ENCODE peak calls at places on chromosome 12, in six cellular contexts. L is thyroid gland, Y is IMR-90, Q is A549, K is pancreas, Z is thoracic aorta. I is an unnamed sample. For H3K9me3, the result is how much of the 10 kb centered on the place peaks cover.

GRCh38 chr12:105935981-105936380 is 202.8 kb downstream of the NUAK1 start:
- DNase-seq in Z (no peak), Y (peak), K (no peak), L (no peak), Q (no peak), I (no peak)

GRCh38 chr12:31005944-31006361 is 67.7 kb upstream of the DDX11 start:
- DNase-seq in Y (peak), Z (no peak), K (no peak), Q (peak), L (no peak), I (peak)

GRCh38 chr12:109879332-109880048 is 851 bp downstream of the GLTP start:
- DNase-seq in K (no peak), L (no peak), Q (no peak), Y (no peak), Z (no peak), I (no peak)

GRCh38 chr12:123905319-123905925 is 67.2 kb downstream of the CCDC92 start:
- DNase-seq in L (peak), Z (peak), K (peak), Y (peak), Q (peak), I (no peak)

GRCh38 chr12:117035287-117035686 is 63.9 kb downstream of the TESC start:
- DNase-seq in Q (no peak), Z (no peak), K (no peak), L (no peak), Y (no peak), I (no peak)

GRCh38 chr12:46487567-46488131 is 115.1 kb upstream of the SLC38A2 start:
- DNase-seq in Y (no peak), Q (no peak), Z (no peak), L (no peak), K (no peak), I (no peak)

GRCh38 chr12:57435288-57435687 is 704 bp downstream of the INHBC start:
- DNase-seq in L (no peak), Z (no peak), Y (no peak), Q (no peak), K (no peak), I (no peak)

GRCh38 chr12:21697829-21698630 is 40.4 kb upstream of the LDHB start:
- DNase-seq in Y (peak), L (no peak), Q (peak), K (no peak), Z (no peak), I (no peak)

GRCh38 chr12:79329933-79330332 is 360.8 kb downstream of the PAWR start:
- DNase-seq in L (no peak), Z (no peak), Q (no peak), Y (peak), K (no peak), I (no peak)

GRCh38 chr12:65937181-65937641 is 112.9 kb downstream of the HMGA2 start:
- DNase-seq in Y (peak), Z (no peak), K (no peak), L (no peak), Q (no peak), I (no peak)

GRCh38 chr12:50200507-50201273 is 33.5 kb upstream of the CERS5 start:
- DNase-seq in Z (no peak), Q (no peak), K (no peak), L (no peak), Y (peak), I (no peak)

GRCh38 chr12:113241191-113242017 is 20.1 kb downstream of the TPCN1 start:
- DNase-seq in L (peak), Z (no peak), Q (peak), Y (peak), K (no peak), I (peak)

GRCh38 chr12:76445469-76445868 is 97.3 kb upstream of the BBS10 start:
- DNase-seq in Y (peak), Q (no peak), K (no peak), L (no peak), Z (no peak), I (no peak)

GRCh38 chr12:48194780-48195179 is 8.3 kb downstream of the OR10AD1 start:
- DNase-seq in Z (no peak), Q (no peak), K (no peak), Y (no peak), L (no peak), I (no peak)

GRCh38 chr12:124512667-124513296 is 54.6 kb downstream of the NCOR2 start:
- DNase-seq in Y (peak), Z (peak), Q (peak), L (peak), K (peak), I (peak)

GRCh38 chr12:113136990-113137511 is 1.5 kb upstream of the RASAL1 start:
- DNase-seq in Y (no peak), Q (no peak), Z (no peak), K (no peak), L (peak), I (no peak)

GRCh38 chr12:119841433-119842210 is 35.5 kb downstream of the CIT start:
- DNase-seq in Q (peak), Y (peak), L (no peak), Z (no peak), K (no peak), I (no peak)

GRCh38 chr12:7915911-7916403 is 20.0 kb downstream of the SLC2A3 start:
- DNase-seq in K (no peak), Y (no peak), Z (no peak), Q (no peak), L (no peak), I (no peak)

GRCh38 chr12:65853489-65854157 is 29.3 kb downstream of the HMGA2 start:
- DNase-seq in Y (peak), K (no peak), L (no peak), Q (no peak), Z (no peak), I (no peak)

GRCh38 chr12:118999107-118999506 is 17.8 kb downstream of the SRRM4 start:
- DNase-seq in L (no peak), Z (no peak), Q (no peak), Y (no peak), K (no peak), I (no peak)

GRCh38 chr12:39272934-39273770 is 169.8 kb downstream of the KIF21A start:
- DNase-seq in Q (peak), Y (peak), L (peak), Z (no peak), K (no peak), I (no peak)

GRCh38 chr12:127262658-127263057 is 1004.3 kb upstream of the TMEM132C start:
- DNase-seq in Y (no peak), Q (no peak), L (no peak), Z (no peak), K (no peak), I (no peak)

GRCh38 chr12:118922405-118922804 is 58.9 kb upstream of the SRRM4 start:
- DNase-seq in K (no peak), Z (no peak), L (no peak), Y (no peak), Q (no peak), I (no peak)

GRCh38 chr12:62434504-62435336 is 31.9 kb upstream of the MON2 start:
- DNase-seq in Q (no peak), Z (no peak), L (peak), K (no peak), Y (no peak), I (no peak)

GRCh38 chr12:124563401-124563800 is 4.0 kb downstream of the NCOR2 start:
- DNase-seq in L (peak), Y (no peak), Q (no peak), K (no peak), Z (no peak), I (no peak)

GRCh38 chr12:110508071-110508586 is 6.0 kb downstream of the RAD9B start:
- DNase-seq in Y (no peak), Q (no peak), Z (no peak), L (no peak), K (no peak), I (no peak)

GRCh38 chr12:58833844-58834243 is 86.5 kb downstream of the LRIG3 start:
- DNase-seq in L (no peak), Q (no peak), K (no peak), Y (no peak), Z (no peak), I (no peak)

GRCh38 chr12:64296301-64296700 is 74.2 kb upstream of the KICS2 start:
- DNase-seq in Y (no peak), K (no peak), L (no peak), Q (no peak), Z (no peak), I (no peak)

GRCh38 chr12:111262277-111262676 is 106.6 kb downstream of the PHETA1 start:
- DNase-seq in Q (no peak), Z (no peak), L (no peak), Y (no peak), K (no peak), I (no peak)

GRCh38 chr12:2288471-2288870 is 235.7 kb downstream of the CACNA1C start:
- DNase-seq in L (no peak), Y (no peak), Q (no peak), Z (no peak), K (peak), I (no peak)

GRCh38 chr12:54207539-54208267 is 18.9 kb upstream of the SMUG1 start:
- DNase-seq in L (peak), Z (no peak), K (peak), Y (peak), Q (peak), I (peak)

GRCh38 chr12:131072446-131073230 is 118.9 kb downstream of the ADGRD1 start:
- DNase-seq in Z (no peak), Y (no peak), L (no peak), K (no peak), Q (no peak), I (peak)
- H3K9me3 ChIP-seq in Z (under half), Y (under half), L (under half), K (under half), Q (under half), I (under half)

GRCh38 chr12:78101181-78101876 is 270.6 kb downstream of the NAV3 start:
- DNase-seq in L (no peak), Y (no peak), Q (no peak), Z (no peak), K (no peak), I (no peak)

GRCh38 chr12:78099806-78100205 is 269.1 kb downstream of the NAV3 start:
- DNase-seq in Y (no peak), L (no peak), Z (no peak), Q (no peak), K (no peak), I (no peak)

GRCh38 chr12:78096909-78097597 is 266.4 kb downstream of the NAV3 start:
- DNase-seq in Z (no peak), K (no peak), Q (no peak), Y (peak), L (no peak), I (no peak)

GRCh38 chr12:78101946-78102635 is 271.4 kb downstream of the NAV3 start:
- DNase-seq in Q (peak), Z (no peak), L (no peak), K (no peak), Y (no peak), I (no peak)
- TF ChIP-seq CTCF in Q (no peak), Z (no peak), L (no peak), K (no peak), Y (no peak), I (no peak)

GRCh38 chr12:14400599-14400998 is 35.1 kb downstream of the ATF7IP start:
- DNase-seq in Y (no peak), L (no peak), K (no peak), Q (no peak), Z (no peak), I (no peak)
- H3K9me3 ChIP-seq in Y (under half), L (under half), K (under half), Q (under half), Z (under half), I (under half)

DNA sequence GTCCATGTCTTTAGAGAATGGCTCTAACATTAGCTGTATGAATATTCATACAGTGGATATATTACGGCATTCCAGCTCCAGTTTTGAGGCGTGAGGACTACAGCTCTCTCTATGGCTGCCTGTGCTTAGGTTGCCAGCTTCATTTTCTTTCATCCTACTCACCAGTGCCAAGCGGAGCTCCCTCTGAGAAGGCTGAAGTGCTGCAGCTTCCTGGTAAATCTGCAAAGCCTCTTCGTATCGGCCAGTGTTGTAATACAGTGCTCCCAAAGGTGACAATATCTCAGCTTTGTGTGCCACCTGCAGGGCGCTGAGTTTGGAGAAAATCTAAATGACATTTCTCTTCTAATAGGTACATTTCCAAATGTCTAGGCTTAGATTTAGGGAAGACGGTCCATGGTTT is 19.8 kb upstream of the OVCH1 start:
- DNase-seq in Z (no peak), L (no peak), Q (peak), Y (no peak), K (peak), I (no peak)
- TF ChIP-seq CTCF in Z (no peak), L (no peak), Q (no peak), Y (no peak), K (no peak), I (no peak)

GRCh38 chr12:52752516-52752915 is 24.6 kb downstream of the KRT76 start:
- DNase-seq in K (no peak), L (no peak), Y (no peak), Q (no peak), Z (no peak), I (no peak)

GRCh38 chr12:52749827-52750226 is 27.3 kb downstream of the KRT76 start:
- DNase-seq in K (no peak), Z (no peak), L (no peak), Y (no peak), Q (no peak), I (no peak)

GRCh38 chr12:52753283-52753682 is 23.9 kb downstream of the KRT76 start:
- DNase-seq in L (no peak), Q (no peak), Z (no peak), Y (no peak), K (no peak), I (no peak)

GRCh38 chr12:52754135-52754534 is 23.0 kb downstream of the KRT76 start:
- DNase-seq in Z (no peak), L (no peak), K (no peak), Y (no peak), Q (no peak), I (no peak)

DNA sequence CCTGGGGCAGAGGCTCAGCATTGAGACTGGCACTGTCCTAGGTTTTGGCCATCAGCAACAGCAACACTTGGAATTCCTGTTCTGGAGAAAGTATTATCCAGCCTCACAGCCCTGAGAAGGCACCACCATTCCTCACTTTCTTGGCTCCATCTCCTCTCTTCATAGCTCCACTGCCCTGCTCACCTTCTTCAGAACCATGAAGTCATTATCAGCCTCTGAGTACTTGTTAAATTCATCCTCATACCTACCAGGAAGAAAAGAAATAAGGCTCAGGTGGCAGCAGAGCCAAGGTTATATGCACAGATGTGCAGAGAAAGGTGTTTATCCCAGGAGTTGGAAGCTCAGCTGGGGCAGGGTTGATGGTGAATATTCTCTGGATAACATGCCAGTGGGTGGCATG is 25.4 kb downstream of the KRT76 start:
- DNase-seq in L (no peak), K (no peak), Z (no peak), Y (no peak), Q (no peak), I (no peak)
- H3K9me3 ChIP-seq in L (under half), K (under half), Z (under half), Y (under half), Q (under half), I (under half)

GRCh38 chr12:103705927-103706326 is 118.9 kb downstream of the STAB2 start:
- DNase-seq in Z (no peak), L (no peak), Q (peak), K (no peak), Y (no peak), I (no peak)

GRCh38 chr12:103705098-103705497 is 118.0 kb downstream of the STAB2 start:
- DNase-seq in K (no peak), Z (no peak), L (no peak), Q (no peak), Y (no peak), I (no peak)
- TF ChIP-seq CTCF in K (no peak), Z (no peak), L (no peak), Q (no peak), Y (no peak), I (no peak)

GRCh38 chr12:38053655-38054464 is 262.7 kb upstream of the ALG10B start:
- DNase-seq in L (no peak), Z (no peak), Y (no peak), Q (peak), K (peak), I (no peak)

GRCh38 chr12:38053113-38053512 is 263.5 kb upstream of the ALG10B start:
- DNase-seq in K (no peak), Y (no peak), L (no peak), Z (no peak), Q (no peak), I (no peak)

GRCh38 chr12:38056701-38057689 is 259.6 kb upstream of the ALG10B start:
- DNase-seq in K (no peak), Z (no peak), L (no peak), Q (peak), Y (no peak), I (no peak)
- H3K9me3 ChIP-seq in K (under half), Z (under half), L (under half), Q (under half), Y (under half), I (under half)

GRCh38 chr12:108066583-108067234 is 62.4 kb upstream of the WSCD2 start:
- DNase-seq in Q (peak), K (no peak), Z (no peak), Y (no peak), L (no peak), I (no peak)

GRCh38 chr12:108060910-108061309 is 68.2 kb upstream of the WSCD2 start:
- DNase-seq in L (no peak), Z (no peak), Q (no peak), Y (no peak), K (no peak), I (no peak)

GRCh38 chr12:108065061-108065460 is 64.0 kb upstream of the WSCD2 start:
- DNase-seq in Y (no peak), Q (no peak), K (no peak), Z (no peak), L (no peak), I (no peak)

GRCh38 chr12:108060054-108060453 is 69.0 kb upstream of the WSCD2 start:
- DNase-seq in Y (no peak), L (no peak), Z (no peak), Q (no peak), K (no peak), I (no peak)

DNA sequence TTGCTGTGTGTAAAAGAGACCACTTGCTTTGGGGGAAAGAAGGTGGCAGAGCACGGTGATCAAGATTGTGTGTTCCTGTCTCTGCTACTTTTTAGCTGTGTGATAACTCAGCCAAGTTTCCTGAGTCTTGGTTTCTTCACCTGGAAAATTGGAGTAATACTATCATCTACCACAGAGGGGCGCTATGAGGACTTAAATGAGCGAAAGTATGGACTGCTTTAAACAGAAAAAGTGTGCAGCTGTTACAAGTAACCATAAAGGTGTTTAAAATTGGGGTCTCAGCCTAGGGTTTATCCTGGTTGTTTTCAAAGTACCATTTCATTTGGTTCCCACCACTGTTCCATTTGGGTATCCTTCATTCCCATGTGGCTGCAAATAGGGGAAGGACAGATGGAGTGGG is 65.9 kb upstream of the WSCD2 start:
- DNase-seq in Q (peak), K (no peak), Z (no peak), Y (no peak), L (no peak), I (no peak)
- TF ChIP-seq CTCF in Q (no peak), K (no peak), Z (no peak), Y (peak), L (peak), I (no peak)

I was measured in psoas muscle.